ENCODE peak calls at places on chromosome 22, in four cellular contexts. M is activated naive CD8-positive, alpha-beta T cell treated with anti-CD3 and anti-CD28 coated beads, Interleukin-2, amount 50 U/mL, for 24 hours; G is T-helper 2 cell; S is DMS153. E is an unnamed sample.

GRCh38 chr22:30305906-30306628 is 16.8 kb upstream of the CASTOR1 start:
- DNase-seq in S (no peak), M (no peak), G (peak), E (no peak)

GRCh38 chr22:46083383-46084350 is 66.7 kb upstream of the PPARA start:
- DNase-seq in M (no peak), G (no peak), S (no peak), E (no peak)

GRCh38 chr22:22769434-22770279 is 118.0 kb upstream of the IGLL5 start:
- DNase-seq in G (no peak), M (no peak), S (no peak), E (no peak)

GRCh38 chr22:19208287-19208847 is 29.8 kb upstream of the SLC25A1 start:
- DNase-seq in M (no peak), G (no peak), S (no peak), E (no peak)

GRCh38 chr22:17359501-17359900 is 9.8 kb upstream of the CECR2 start:
- DNase-seq in M (no peak), G (no peak), S (no peak), E (no peak)

GRCh38 chr22:49768961-49769690 is 58.5 kb downstream of the BRD1 start:
- DNase-seq in G (no peak), S (no peak), M (no peak), E (no peak)

GRCh38 chr22:26568207-26568706 is 21.7 kb downstream of the TPST2 start:
- DNase-seq in G (no peak), S (peak), M (no peak), E (no peak)

GRCh38 chr22:23243006-23243573 is 62.8 kb downstream of the BCR start:
- DNase-seq in G (peak), S (no peak), M (peak), E (no peak)

GRCh38 chr22:38187413-38188212 is 6.0 kb upstream of the PLA2G6 start:
- DNase-seq in S (peak), G (no peak), M (no peak), E (no peak)

GRCh38 chr22:46531776-46532175 is 5.6 kb downstream of the CELSR1 start:
- DNase-seq in S (no peak), M (no peak), G (no peak), E (no peak)

GRCh38 chr22:29626497-29627195 is 23.2 kb downstream of the NF2 start:
- DNase-seq in M (no peak), S (no peak), G (no peak), E (peak)

GRCh38 chr22:20173246-20173645 is 22.4 kb upstream of the CCDC188 start:
- DNase-seq in M (no peak), S (no peak), G (no peak), E (no peak)

GRCh38 chr22:40580631-40581030 is 55.9 kb downstream of the MRTFA start:
- DNase-seq in G (no peak), M (no peak), S (no peak), E (no peak)

GRCh38 chr22:35212020-35212419 is 45.3 kb upstream of the HMGXB4 start:
- DNase-seq in G (no peak), S (no peak), M (no peak), E (no peak)

GRCh38 chr22:40806711-40807110 is 12.4 kb downstream of the SLC25A17 start:
- DNase-seq in G (no peak), M (no peak), S (no peak), E (no peak)

GRCh38 chr22:40654522-40655167 is 18.1 kb upstream of the MRTFA start:
- DNase-seq in M (no peak), S (no peak), G (no peak), E (peak)

GRCh38 chr22:28977050-28977449 is 84.6 kb downstream of the C22orf31 start:
- DNase-seq in M (no peak), S (no peak), G (no peak), E (no peak)

GRCh38 chr22:22894740-22895731 is 7.4 kb downstream of the IGLL5 start:
- DNase-seq in M (no peak), G (no peak), S (no peak), E (no peak)

GRCh38 chr22:50563410-50564160 is 866 bp upstream of the SYCE3 start:
- DNase-seq in M (no peak), G (no peak), S (no peak), E (no peak)

GRCh38 chr22:29055192-29055830 is 6.3 kb downstream of the C22orf31 start:
- DNase-seq in G (no peak), S (no peak), M (no peak), E (no peak)

E was measured in AG09319.